ENCODE peak calls at places on chromosomes 3 and 15, in nine cellular contexts. W is activated CD4-positive, CD25-positive, alpha-beta regulatory T cell; F is AG20443; R is fibroblast of the conjunctiva; O is left ventricle myocardium inferior; Q is HS-5; L is activated CD8-positive, alpha-beta memory T cell treated with anti-CD3 and anti-CD28 coated beads, Interleukin-2, amount 10 ng/mL, durations not matched to agents 7 days and 5 days; I is pancreas; S is stimulated activated CD4-positive, alpha-beta T cell treated with anti-CD3 and anti-CD28 coated beads, TNF-alpha, amount 100 ng/mL, for 4 hours. Y is an unnamed sample.

GRCh38 chr15:65833501-65834220 is 35.6 kb upstream of the RAB11A start:
- DNase-seq in W (no peak), F (no peak), R (no peak), O (no peak), Q (no peak), L (no peak), I (peak; percentile 33), S (no peak), Y (no peak)

GRCh38 chr3:29385056-29385455 is 104.2 kb downstream of the RBMS3 start:
- DNase-seq in W (no peak), F (peak; percentile 24), R (peak; percentile 12), O (no peak), Q (no peak), L (no peak), I (no peak), S (no peak), Y (peak; percentile 29)

GRCh38 chr15:68312701-68313204 is 35.2 kb downstream of the FEM1B start:
- DNase-seq in W (no peak), F (peak; percentile 34), R (no peak), O (no peak), Q (no peak), L (peak; percentile 27), I (no peak), S (no peak), Y (no peak)

GRCh38 chr3:11438636-11439035 is 166.4 kb downstream of the ATG7 start:
- DNase-seq in W (no peak), F (peak; percentile 20), R (no peak), O (no peak), Q (no peak), L (no peak), I (no peak), S (no peak), Y (no peak)

GRCh38 chr3:78462021-78462420 is 1305.8 kb downstream of the ROBO1 start:
- DNase-seq in W (no peak), F (no peak), R (no peak), O (no peak), Q (no peak), L (no peak), I (no peak), S (no peak), Y (no peak)

GRCh38 chr15:79978694-79979519 is 7.9 kb upstream of the BCL2A1 start:
- DNase-seq in W (no peak), F (peak; percentile 71), R (peak; percentile 44), O (no peak), Q (peak; percentile 37), L (no peak), I (no peak), S (no peak), Y (peak; percentile 39)

GRCh38 chr3:117105650-117106049 is 396.1 kb downstream of the TUSC7 start:
- DNase-seq in W (no peak), F (peak; percentile 19), R (peak; percentile 63), O (no peak), Q (peak; percentile 73), L (no peak), I (no peak), S (no peak), Y (no peak)

GRCh38 chr3:90039994-90040393 is 932.6 kb downstream of the EPHA3 start:
- DNase-seq in W (no peak), F (no peak), R (no peak), O (no peak), Q (no peak), L (no peak), I (no peak), S (no peak), Y (no peak)

GRCh38 chr15:49235446-49236207 is 65.6 kb downstream of the GALK2 start:
- DNase-seq in W (peak; percentile 8), F (peak; percentile 57), R (peak; percentile 87), O (peak; percentile 19), Q (peak; percentile 74), L (peak; percentile 74), I (peak; percentile 44), S (no peak), Y (peak; percentile 84)

GRCh38 chr15:68463996-68464395 is 32.0 kb upstream of the ITGA11 start:
- DNase-seq in W (no peak), F (peak; percentile 40), R (no peak), O (no peak), Q (no peak), L (no peak), I (no peak), S (no peak), Y (no peak)

GRCh38 chr3:122533931-122534334 is 19.2 kb upstream of the KPNA1 start:
- DNase-seq in W (no peak), F (peak; percentile 83), R (peak; percentile 24), O (no peak), Q (peak; percentile 60), L (peak; percentile 82), I (no peak), S (no peak), Y (no peak)

GRCh38 chr3:135349254-135349948 is 554.3 kb downstream of the EPHB1 start:
- DNase-seq in W (no peak), F (no peak), R (no peak), O (no peak), Q (no peak), L (no peak), I (no peak), S (no peak), Y (no peak)

GRCh38 chr3:119794401-119794800 is 12.5 kb downstream of the NR1I2 start:
- DNase-seq in W (no peak), F (no peak), R (no peak), O (no peak), Q (no peak), L (no peak), I (no peak), S (no peak), Y (no peak)

GRCh38 chr15:74845208-74845568 is 2.2 kb upstream of the ULK3 start:
- DNase-seq in W (peak; percentile 23), F (no peak), R (no peak), O (no peak), Q (no peak), L (peak; percentile 86), I (no peak), S (peak; percentile 39), Y (no peak)

GRCh38 chr3:79846148-79846933 is 78.5 kb upstream of the ROBO1 start:
- DNase-seq in W (no peak), F (no peak), R (no peak), O (no peak), Q (no peak), L (no peak), I (no peak), S (no peak), Y (no peak)

GRCh38 chr15:45703670-45704328 is 69.0 kb downstream of the SQOR start:
- DNase-seq in W (no peak), F (no peak), R (no peak), O (no peak), Q (no peak), L (no peak), I (no peak), S (no peak), Y (no peak)

Y was measured in AG09319.